ENCODE peak calls at places on chromosomes 5 and 9, in ten cellular contexts. U is NCI-H510A treated with DMSO at 0.1 percent for 48 hours; K is omental fat pad; A is cardiac muscle cell; F is A549; J is activated CD4-positive, alpha-beta T cell treated with anti-CD3 and anti-CD28 coated beads, Interleukin-2, amount 10 ng/mL, durations not matched to agents 7 days and 5 days; E is lower lobe of right lung; C is activated CD8-positive, alpha-beta memory T cell treated with anti-CD3 and anti-CD28 coated beads, Interleukin-2, amount 50 U/mL, for 48 hours; P is head of caudate nucleus; Z is AG04449. L is an unnamed sample.

GRCh38 chr5:161546463-161547301 is at the start of gene GABRB2:
- DNase-seq in U (peak), K (peak), A (peak), F (no peak), J (peak), E (peak), C (no peak), P (peak), Z (no peak), L (no peak)

GRCh38 chr5:407801-408268 is 35.1 kb upstream of the EXOC3 start:
- DNase-seq in U (no peak), K (no peak), A (no peak), F (no peak), J (no peak), E (no peak), C (no peak), P (no peak), Z (no peak), L (peak)

GRCh38 chr5:151740336-151740942 is 18.0 kb downstream of the ATOX1 start:
- DNase-seq in U (no peak), K (no peak), A (peak), F (peak), J (peak), E (no peak), C (no peak), P (peak), Z (peak), L (peak)

GRCh38 chr5:95280692-95281091 is 4.2 kb downstream of the MCTP1 start:
- DNase-seq in U (no peak), K (no peak), A (no peak), F (no peak), J (no peak), E (no peak), C (no peak), P (no peak), Z (no peak), L (no peak)

GRCh38 chr9:121786998-121787422 is 135.6 kb downstream of the DAB2IP start:
- DNase-seq in U (no peak), K (no peak), A (no peak), F (no peak), J (no peak), E (no peak), C (no peak), P (no peak), Z (no peak), L (no peak)

GRCh38 chr9:107638922-107639321 is 149.4 kb upstream of the KLF4 start:
- DNase-seq in U (peak), K (no peak), A (peak), F (no peak), J (no peak), E (peak), C (no peak), P (no peak), Z (peak), L (peak)

GRCh38 chr9:36258989-36259315 is 704 bp upstream of the GNE start:
- DNase-seq in U (no peak), K (no peak), A (peak), F (no peak), J (no peak), E (no peak), C (no peak), P (no peak), Z (no peak), L (no peak)

GRCh38 chr5:65955746-65956145 is 29.4 kb downstream of the ERBIN start:
- DNase-seq in U (no peak), K (no peak), A (peak), F (no peak), J (no peak), E (no peak), C (no peak), P (no peak), Z (no peak), L (no peak)

GRCh38 chr9:127574089-127574921 is 37.8 kb upstream of the STXBP1 start:
- DNase-seq in U (peak), K (no peak), A (peak), F (peak), J (no peak), E (peak), C (peak), P (peak), Z (no peak), L (no peak)